ENCODE peak calls at places on chromosome 9, in seven cellular contexts. One of them, this sample, is unnamed.

GRCh38 chr9:13274901-13275641 is 4.4 kb downstream of the MPDZ start:
- DNase-seq in SK-N-SH: peak
- DNase-seq in HCT116: no peak
- DNase-seq in H1: no peak
- DNase-seq in GM12878: no peak
- DNase-seq in HepG2: no peak
- DNase-seq in K562: peak
- DNase-seq in this sample: no peak

GRCh38 chr9:118366228-118366627 is 662.0 kb downstream of the TLR4 start:
- DNase-seq in SK-N-SH: no peak
- DNase-seq in HCT116: no peak
- DNase-seq in H1: no peak
- DNase-seq in GM12878: no peak
- DNase-seq in HepG2: no peak
- DNase-seq in K562: no peak
- DNase-seq in this sample: no peak

GRCh38 chr9:124077915-124078572 is 66.5 kb downstream of the LHX2 start:
- DNase-seq in SK-N-SH: no peak
- DNase-seq in HCT116: peak
- DNase-seq in H1: no peak
- DNase-seq in GM12878: no peak
- DNase-seq in HepG2: peak
- DNase-seq in K562: no peak
- DNase-seq in this sample: peak

GRCh38 chr9:12764150-12764549 is 10.7 kb upstream of the LURAP1L start:
- DNase-seq in SK-N-SH: no peak
- DNase-seq in HCT116: no peak
- DNase-seq in H1: no peak
- DNase-seq in GM12878: no peak
- DNase-seq in HepG2: no peak
- DNase-seq in K562: no peak
- DNase-seq in this sample: no peak

GRCh38 chr9:72185561-72185960 is 36.3 kb downstream of the GDA start:
- DNase-seq in SK-N-SH: no peak
- DNase-seq in HCT116: no peak
- DNase-seq in H1: no peak
- DNase-seq in GM12878: no peak
- DNase-seq in HepG2: no peak
- DNase-seq in K562: no peak
- DNase-seq in this sample: no peak

GRCh38 chr9:37449877-37450632 is 15.2 kb downstream of the ZBTB5 start:
- DNase-seq in SK-N-SH: no peak
- DNase-seq in HCT116: no peak
- DNase-seq in H1: no peak
- DNase-seq in GM12878: no peak
- DNase-seq in HepG2: no peak
- DNase-seq in K562: no peak
- DNase-seq in this sample: no peak

GRCh38 chr9:34512131-34513078 is 10.4 kb downstream of the ENHO start:
- DNase-seq in SK-N-SH: no peak
- DNase-seq in HCT116: no peak
- DNase-seq in H1: no peak
- DNase-seq in GM12878: no peak
- DNase-seq in HepG2: peak
- DNase-seq in K562: no peak
- DNase-seq in this sample: no peak

GRCh38 chr9:126461029-126461428 is 134.4 kb downstream of the MVB12B start:
- DNase-seq in SK-N-SH: no peak
- DNase-seq in HCT116: no peak
- DNase-seq in H1: no peak
- DNase-seq in GM12878: no peak
- DNase-seq in HepG2: no peak
- DNase-seq in K562: no peak
- DNase-seq in this sample: no peak

GRCh38 chr9:116694892-116695291 is 7.8 kb downstream of the TRIM32 start:
- DNase-seq in SK-N-SH: no peak
- DNase-seq in HCT116: no peak
- DNase-seq in H1: no peak
- DNase-seq in GM12878: no peak
- DNase-seq in HepG2: no peak
- DNase-seq in K562: no peak
- DNase-seq in this sample: no peak

GRCh38 chr9:133563286-133564213 is 29.0 kb downstream of the ADAMTSL2 start:
- DNase-seq in SK-N-SH: peak
- DNase-seq in HCT116: no peak
- DNase-seq in H1: no peak
- DNase-seq in GM12878: no peak
- DNase-seq in HepG2: no peak
- DNase-seq in K562: peak
- DNase-seq in this sample: peak

GRCh38 chr9:123002754-123003153 is 30.7 kb upstream of the GPR21 start:
- DNase-seq in SK-N-SH: no peak
- DNase-seq in HCT116: no peak
- DNase-seq in H1: no peak
- DNase-seq in GM12878: no peak
- DNase-seq in HepG2: no peak
- DNase-seq in K562: peak
- DNase-seq in this sample: no peak

DNA sequence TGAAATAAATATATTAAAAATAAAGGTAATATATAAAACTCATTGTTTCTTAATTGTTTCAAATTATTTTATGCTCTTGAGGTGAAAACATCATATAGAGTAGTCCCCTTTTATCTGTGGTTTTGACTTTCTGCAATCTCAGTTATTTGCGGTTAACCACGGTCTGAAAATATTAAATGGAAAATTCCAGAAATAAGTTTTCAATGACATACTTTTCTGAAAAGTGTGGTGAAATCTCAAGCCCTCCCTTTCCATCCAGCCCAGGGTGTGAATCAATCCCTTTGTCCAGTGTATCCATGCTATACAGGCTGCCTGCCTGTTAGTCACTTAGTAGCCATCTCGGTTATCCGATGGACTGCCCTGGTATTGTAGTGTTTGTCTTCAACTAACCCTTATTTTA is 546.7 kb upstream of the DMAC1 start:
- DNase-seq in SK-N-SH: no peak
- DNase-seq in HCT116: no peak
- DNase-seq in H1: no peak
- DNase-seq in GM12878: no peak
- DNase-seq in HepG2: no peak
- DNase-seq in K562: no peak
- DNase-seq in this sample: no peak
- TF ChIP-seq JUND in SK-N-SH: no peak
- TF ChIP-seq JUND in HCT116: no peak
- TF ChIP-seq JUND in H1: no peak
- TF ChIP-seq JUND in GM12878: no peak
- TF ChIP-seq JUND in HepG2: no peak
- TF ChIP-seq JUND in K562: no peak
- TF ChIP-seq JUND in this sample: no peak

GRCh38 chr9:78904686-78905085 is 607.8 kb downstream of the PSAT1 start:
- DNase-seq in SK-N-SH: no peak
- DNase-seq in HCT116: no peak
- DNase-seq in H1: no peak
- DNase-seq in GM12878: no peak
- DNase-seq in HepG2: no peak
- DNase-seq in K562: no peak
- DNase-seq in this sample: no peak
- TF ChIP-seq JUND in SK-N-SH: no peak
- TF ChIP-seq JUND in HCT116: no peak
- TF ChIP-seq JUND in H1: no peak
- TF ChIP-seq JUND in GM12878: no peak
- TF ChIP-seq JUND in HepG2: no peak
- TF ChIP-seq JUND in K562: no peak
- TF ChIP-seq JUND in this sample: no peak

GRCh38 chr9:33155393-33155792 is 11.7 kb downstream of the B4GALT1 start:
- DNase-seq in SK-N-SH: no peak
- DNase-seq in HCT116: no peak
- DNase-seq in H1: no peak
- DNase-seq in GM12878: no peak
- DNase-seq in HepG2: no peak
- DNase-seq in K562: no peak
- DNase-seq in this sample: no peak
- TF ChIP-seq JUND in SK-N-SH: no peak
- TF ChIP-seq JUND in HCT116: no peak
- TF ChIP-seq JUND in H1: no peak
- TF ChIP-seq JUND in GM12878: no peak
- TF ChIP-seq JUND in HepG2: no peak
- TF ChIP-seq JUND in K562: no peak
- TF ChIP-seq JUND in this sample: no peak

DNA sequence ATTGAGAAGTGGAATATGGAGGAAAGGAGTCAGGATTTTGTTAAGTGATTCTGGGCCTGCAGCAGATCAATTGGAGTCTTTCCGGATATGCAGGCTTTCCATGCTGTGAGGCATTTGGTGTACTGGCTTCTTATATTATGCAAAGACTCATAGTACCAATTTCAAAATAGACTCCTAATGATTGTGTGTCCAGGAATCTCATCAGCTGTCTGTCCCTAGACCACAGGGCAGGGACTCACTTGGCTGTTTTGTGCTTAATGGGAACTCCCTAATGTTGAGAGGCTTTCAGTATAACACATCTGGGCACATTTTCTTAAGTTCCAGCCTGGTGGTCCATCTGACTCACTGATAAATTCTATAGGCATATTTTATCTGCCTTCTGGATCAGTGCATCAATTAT is 180.1 kb upstream of the KLF9 start:
- DNase-seq in SK-N-SH: no peak
- DNase-seq in HCT116: no peak
- DNase-seq in H1: no peak
- DNase-seq in GM12878: no peak
- DNase-seq in HepG2: no peak
- DNase-seq in K562: no peak
- DNase-seq in this sample: no peak
- TF ChIP-seq JUND in SK-N-SH: no peak
- TF ChIP-seq JUND in HCT116: no peak
- TF ChIP-seq JUND in H1: no peak
- TF ChIP-seq JUND in GM12878: no peak
- TF ChIP-seq JUND in HepG2: no peak
- TF ChIP-seq JUND in K562: no peak
- TF ChIP-seq JUND in this sample: no peak

DNA sequence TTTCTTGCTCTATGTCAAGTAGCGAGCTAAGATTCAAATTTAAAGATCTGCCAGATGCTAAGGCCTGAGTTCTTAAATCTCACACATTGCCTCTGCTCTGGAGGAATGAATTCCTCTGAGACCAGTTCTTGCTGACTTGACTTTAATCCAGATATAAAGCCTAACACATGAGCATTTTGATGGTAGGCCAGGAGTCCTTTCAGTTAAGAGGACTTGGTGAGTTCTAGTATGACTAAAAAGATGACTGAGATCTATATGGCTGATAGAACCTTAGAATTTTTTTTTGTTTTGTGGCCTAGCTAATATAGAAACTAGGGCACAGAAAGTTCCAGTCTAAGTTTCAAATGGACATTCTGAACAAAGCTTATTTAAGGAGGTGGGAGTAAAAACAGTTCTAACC is 1.4 kb upstream of the INIP start:
- DNase-seq in SK-N-SH: no peak
- DNase-seq in HCT116: no peak
- DNase-seq in H1: no peak
- DNase-seq in GM12878: no peak
- DNase-seq in HepG2: no peak
- DNase-seq in K562: no peak
- DNase-seq in this sample: no peak
- TF ChIP-seq JUND in SK-N-SH: no peak
- TF ChIP-seq JUND in HCT116: no peak
- TF ChIP-seq JUND in H1: no peak
- TF ChIP-seq JUND in GM12878: no peak
- TF ChIP-seq JUND in HepG2: no peak
- TF ChIP-seq JUND in K562: no peak
- TF ChIP-seq JUND in this sample: no peak

GRCh38 chr9:36191290-36191645 is 547 bp downstream of the CLTA start:
- DNase-seq in SK-N-SH: no peak
- DNase-seq in HCT116: no peak
- DNase-seq in H1: no peak
- DNase-seq in GM12878: no peak
- DNase-seq in HepG2: no peak
- DNase-seq in K562: peak
- DNase-seq in this sample: peak
- TF ChIP-seq JUND in SK-N-SH: no peak
- TF ChIP-seq JUND in HCT116: no peak
- TF ChIP-seq JUND in H1: no peak
- TF ChIP-seq JUND in GM12878: no peak
- TF ChIP-seq JUND in HepG2: no peak
- TF ChIP-seq JUND in K562: no peak
- TF ChIP-seq JUND in this sample: no peak

DNA sequence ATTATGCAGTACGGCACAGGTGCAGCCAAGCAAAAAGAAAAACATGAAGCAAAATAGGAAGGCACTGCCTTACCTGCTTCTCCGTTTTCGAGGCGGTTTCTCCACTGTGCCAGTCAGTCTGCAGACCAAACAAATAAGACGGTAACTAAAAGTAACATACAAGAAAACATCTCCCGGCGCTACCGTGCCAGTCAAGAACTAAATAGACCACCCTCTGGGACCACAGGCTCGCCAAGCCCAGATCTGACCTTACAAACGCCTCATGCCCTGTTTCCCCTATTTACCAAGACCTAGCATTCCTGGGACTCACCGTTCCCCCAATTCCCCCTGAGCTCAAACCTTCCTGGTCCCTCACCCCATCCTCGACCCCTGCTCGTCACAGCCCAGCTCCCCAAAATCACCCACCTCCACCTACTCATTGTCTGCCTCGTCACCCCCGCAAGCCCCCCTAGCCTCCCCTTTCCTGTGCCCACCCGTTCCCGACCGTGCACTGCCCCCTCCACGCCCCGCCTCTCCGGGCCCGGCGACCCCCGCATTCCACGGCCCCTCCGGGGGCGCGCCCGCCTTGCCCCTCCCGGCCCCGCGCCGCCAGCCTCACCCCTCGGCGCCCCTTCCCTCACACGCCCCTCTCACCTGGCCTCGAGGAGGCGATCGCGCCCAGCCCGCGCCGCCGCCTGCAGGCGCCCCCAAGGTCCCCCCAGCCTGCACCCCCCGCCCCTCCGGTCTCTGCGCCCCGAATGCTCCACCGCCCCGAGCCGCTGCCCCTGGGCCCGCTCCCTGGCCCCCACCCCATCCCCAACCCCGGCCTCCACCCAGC is 560 bp downstream of the SCAI start:
- DNase-seq in SK-N-SH: no peak
- DNase-seq in HCT116: no peak
- DNase-seq in H1: no peak
- DNase-seq in GM12878: no peak
- DNase-seq in HepG2: no peak
- DNase-seq in K562: no peak
- DNase-seq in this sample: peak
- TF ChIP-seq JUND in SK-N-SH: no peak
- TF ChIP-seq JUND in HCT116: no peak
- TF ChIP-seq JUND in H1: no peak
- TF ChIP-seq JUND in GM12878: no peak
- TF ChIP-seq JUND in HepG2: no peak
- TF ChIP-seq JUND in K562: no peak
- TF ChIP-seq JUND in this sample: no peak

This sample was measured in T47D.